ENCODE peak calls at places on chromosomes 5 and 9, in ten cellular contexts. E, C, D, O, R, J, U, K, L and H are unnamed samples. For H3K4me1, the result is how much of the 10 kb centered on the place peaks cover.

GRCh38 chr9:78357165-78357873 is 60.4 kb downstream of the PSAT1 start:
- DNase-seq in K (no peak), R (no peak), J (no peak), O (no peak), E (no peak), D (no peak), U (no peak), L (peak), C (no peak), H (no peak)

GRCh38 chr5:1985781-1986180 is 103.1 kb upstream of the IRX4 start:
- DNase-seq in K (no peak), D (no peak), R (no peak), C (no peak), U (no peak), L (no peak), J (no peak), E (no peak), O (no peak), H (no peak)

GRCh38 chr5:112779531-112779930 is 41.8 kb downstream of the APC start:
- DNase-seq in R (no peak), C (no peak), K (no peak), D (no peak), E (no peak), U (no peak), L (no peak), O (peak), J (no peak), H (no peak)

GRCh38 chr9:93884808-93885207 is 70.3 kb downstream of the BARX1 start:
- DNase-seq in L (no peak), C (no peak), D (no peak), J (no peak), K (no peak), O (no peak), R (no peak), U (no peak), E (no peak), H (no peak)

GRCh38 chr5:16889972-16890519 is 46.0 kb downstream of the MYO10 start:
- DNase-seq in R (no peak), J (no peak), D (no peak), E (peak), C (no peak), O (peak), L (no peak), U (no peak), K (no peak), H (no peak)

GRCh38 chr9:19517202-19517942 is 108.6 kb downstream of the ACER2 start:
- DNase-seq in D (no peak), R (no peak), J (peak), O (no peak), U (no peak), C (no peak), E (no peak), K (no peak), L (peak), H (no peak)

GRCh38 chr9:14358523-14358922 is 44.6 kb upstream of the NFIB start:
- DNase-seq in R (no peak), C (no peak), U (no peak), L (no peak), E (no peak), J (no peak), D (no peak), K (no peak), O (peak), H (no peak)

GRCh38 chr5:150140830-150141229 is 14.8 kb downstream of the PDGFRB start:
- DNase-seq in U (no peak), K (no peak), R (no peak), O (peak), J (no peak), D (no peak), C (peak), E (no peak), L (no peak), H (peak)

GRCh38 chr9:127308559-127309429 is 44.2 kb downstream of the GARNL3 start:
- DNase-seq in L (no peak), R (no peak), K (no peak), J (no peak), E (no peak), C (no peak), D (peak), O (peak), U (no peak), H (no peak)

GRCh38 chr5:1881731-1882336 is 891 bp downstream of the IRX4 start:
- DNase-seq in U (no peak), L (peak), J (no peak), C (no peak), R (peak), K (no peak), D (no peak), E (no peak), O (no peak), H (no peak)

GRCh38 chr5:69083412-69083811 is 10.4 kb upstream of the SLC30A5 start:
- DNase-seq in O (no peak), C (no peak), E (no peak), R (no peak), D (peak), K (peak), L (peak), U (no peak), J (no peak), H (no peak)

GRCh38 chr5:42591026-42591425 is 165.6 kb upstream of the CCDC152 start:
- DNase-seq in J (no peak), K (no peak), D (no peak), R (peak), E (no peak), O (no peak), L (no peak), U (peak), C (peak), H (no peak)

GRCh38 chr5:126808619-126809018 is 31.7 kb downstream of the LMNB1 start:
- DNase-seq in J (peak), U (peak), C (no peak), O (peak), D (peak), K (no peak), L (peak), E (peak), R (no peak), H (no peak)

GRCh38 chr9:12785251-12785880 is 10.5 kb downstream of the LURAP1L start:
- DNase-seq in D (no peak), J (no peak), R (no peak), E (no peak), L (no peak), U (peak), C (no peak), O (peak), K (peak), H (peak)

GRCh38 chr9:99024959-99025358 is 80.0 kb upstream of the TGFBR1 start:
- DNase-seq in U (no peak), J (no peak), R (no peak), L (no peak), O (peak), K (no peak), D (no peak), E (no peak), C (no peak), H (no peak)

GRCh38 chr5:142015781-142016533 is 3.1 kb upstream of the GNPDA1 start:
- DNase-seq in U (peak), C (no peak), R (no peak), K (no peak), O (peak), J (peak), L (no peak), E (peak), D (no peak), H (no peak)

GRCh38 chr9:68704498-68704803 is 589 bp upstream of the PIP5K1B start:
- DNase-seq in D (no peak), E (no peak), U (no peak), O (no peak), K (no peak), C (no peak), J (no peak), L (peak), R (no peak), H (no peak)

GRCh38 chr5:168404366-168404765 is 81.9 kb upstream of the RARS1 start:
- DNase-seq in E (no peak), D (no peak), U (no peak), C (no peak), O (peak), K (no peak), L (no peak), J (no peak), R (no peak), H (no peak)

GRCh38 chr5:132417889-132418432 is 48.5 kb downstream of the SLC22A5 start:
- DNase-seq in E (no peak), C (no peak), R (no peak), K (no peak), U (no peak), O (no peak), J (no peak), D (no peak), L (no peak), H (no peak)

GRCh38 chr9:132090771-132091170 is 11.1 kb upstream of the MED27 start:
- DNase-seq in D (no peak), C (no peak), U (no peak), O (no peak), J (no peak), R (no peak), L (no peak), E (no peak), K (no peak), H (no peak)

GRCh38 chr9:88143944-88144343 is 5.7 kb upstream of the SPATA31C2 start:
- DNase-seq in E (no peak), D (no peak), C (no peak), K (no peak), J (no peak), U (no peak), O (no peak), R (no peak), L (no peak), H (no peak)

GRCh38 chr9:36039696-36040095 is 3.0 kb downstream of the RECK start:
- DNase-seq in U (no peak), D (no peak), R (no peak), K (no peak), E (no peak), J (no peak), L (no peak), C (no peak), O (peak), H (no peak)

GRCh38 chr5:1471997-1472963 is 27.0 kb upstream of the SLC6A3 start:
- DNase-seq in U (no peak), K (no peak), R (peak), C (no peak), E (no peak), L (no peak), O (no peak), D (no peak), J (no peak), H (no peak)

GRCh38 chr5:67693956-67694564 is 497.5 kb upstream of the CD180 start:
- DNase-seq in C (peak), D (no peak), R (peak), U (peak), K (peak), E (no peak), L (no peak), O (no peak), J (no peak), H (peak)

GRCh38 chr5:134769206-134769605 is 10.6 kb downstream of the DDX46 start:
- DNase-seq in U (peak), D (peak), R (no peak), J (no peak), O (peak), K (no peak), C (no peak), L (no peak), E (no peak), H (no peak)

GRCh38 chr9:134167530-134167931 is 3.2 kb upstream of the RNU6ATAC start:
- DNase-seq in U (no peak), O (peak), L (no peak), D (no peak), J (no peak), C (no peak), R (no peak), E (no peak), K (no peak), H (no peak)

DNA sequence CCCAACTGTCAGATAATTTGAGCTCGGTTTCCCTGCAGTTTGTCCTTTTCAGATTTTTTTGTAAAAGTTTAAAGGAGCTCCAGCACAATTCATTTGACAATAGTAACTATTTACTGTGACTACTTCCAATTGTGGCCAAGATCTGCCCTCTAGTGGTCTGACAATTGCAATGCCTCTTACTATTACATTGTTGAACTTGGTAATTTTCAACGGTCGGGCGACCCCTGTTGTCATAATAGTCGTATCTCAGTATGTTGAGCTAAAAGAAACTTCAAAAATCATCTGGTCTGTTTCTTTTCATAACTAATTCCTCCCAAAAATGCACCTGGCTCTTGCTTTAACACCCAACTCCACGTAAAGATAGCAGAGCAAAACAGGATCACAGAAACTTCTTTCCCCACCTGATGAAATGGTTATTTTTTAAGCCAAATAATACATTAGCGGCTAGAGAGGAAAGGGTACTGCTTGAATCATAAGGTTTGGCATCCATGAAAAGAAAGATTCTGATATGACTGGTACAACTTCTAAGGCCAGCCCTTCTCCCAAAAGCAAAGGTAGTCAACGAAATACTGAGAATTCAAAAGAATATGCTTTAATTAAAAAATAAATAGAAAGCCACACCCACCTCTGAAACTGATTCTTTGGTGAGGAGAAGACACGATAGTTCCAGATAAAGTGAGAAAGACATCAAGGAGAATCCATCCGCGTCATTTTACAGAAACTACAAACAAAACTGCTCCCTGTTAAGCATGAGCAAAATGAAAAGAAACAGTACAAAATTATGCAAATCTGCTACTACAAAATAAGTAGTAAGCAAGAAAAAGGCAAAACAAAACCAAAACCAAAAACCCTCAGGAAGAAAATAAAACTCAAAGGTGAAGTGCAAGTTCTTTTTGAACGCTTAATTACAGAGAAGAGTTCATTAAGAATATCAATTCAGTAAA is 76.9 kb upstream of the HTR4 start:
- DNase-seq in D (peak), J (peak), O (peak), L (peak), C (no peak), K (peak), U (peak), R (peak), E (peak), H (peak)
- H3K4me3 ChIP-seq in D (no peak), J (peak), O (no peak), L (no peak), C (peak), K (no peak), U (no peak), R (no peak), E (no peak), H (no peak)

GRCh38 chr5:96664669-96665068 is 2.5 kb downstream of the CAST start:
- DNase-seq in D (peak), O (no peak), J (no peak), R (no peak), U (no peak), C (no peak), K (no peak), E (no peak), L (no peak), H (no peak)

GRCh38 chr5:96669919-96670318 is 7.7 kb downstream of the CAST start:
- DNase-seq in O (no peak), R (no peak), L (no peak), U (no peak), C (no peak), E (no peak), J (no peak), K (no peak), D (no peak), H (no peak)

GRCh38 chr5:96663608-96664007 is 1.4 kb downstream of the CAST start:
- DNase-seq in R (no peak), K (no peak), L (no peak), O (no peak), E (no peak), U (no peak), C (no peak), D (no peak), J (no peak), H (no peak)

GRCh38 chr5:96673127-96673526 is 11.0 kb downstream of the CAST start:
- DNase-seq in E (no peak), U (no peak), C (no peak), K (no peak), R (no peak), J (no peak), O (no peak), D (no peak), L (no peak), H (no peak)

DNA sequence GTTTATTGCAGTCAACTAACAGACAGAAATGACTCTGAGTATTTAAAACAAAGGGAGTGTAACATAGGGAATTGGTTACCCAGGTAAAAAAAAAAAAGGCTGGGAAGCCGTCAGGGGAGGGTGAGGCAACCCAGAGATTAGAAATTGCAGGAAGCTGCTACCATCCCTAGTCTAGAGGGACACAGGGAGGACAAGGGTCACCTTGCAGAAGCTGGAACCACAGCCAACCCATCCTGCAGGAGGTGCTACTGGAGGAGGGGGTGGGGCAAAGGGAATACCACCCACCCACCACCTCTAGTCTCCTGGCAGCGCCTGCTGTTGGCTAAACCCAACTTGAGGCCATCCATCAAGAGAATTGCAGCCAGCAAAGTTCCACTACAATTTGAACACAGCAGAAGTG is 6.5 kb downstream of the CAST start:
- DNase-seq in U (no peak), C (no peak), R (no peak), D (no peak), O (no peak), L (peak), K (peak), E (no peak), J (no peak), H (no peak)
- H3K4me1 ChIP-seq in U (under half), C (under half), R (under half), D (under half), O (under half), L (under half), K (half or more), E (under half), J (under half), H (under half)

DNA sequence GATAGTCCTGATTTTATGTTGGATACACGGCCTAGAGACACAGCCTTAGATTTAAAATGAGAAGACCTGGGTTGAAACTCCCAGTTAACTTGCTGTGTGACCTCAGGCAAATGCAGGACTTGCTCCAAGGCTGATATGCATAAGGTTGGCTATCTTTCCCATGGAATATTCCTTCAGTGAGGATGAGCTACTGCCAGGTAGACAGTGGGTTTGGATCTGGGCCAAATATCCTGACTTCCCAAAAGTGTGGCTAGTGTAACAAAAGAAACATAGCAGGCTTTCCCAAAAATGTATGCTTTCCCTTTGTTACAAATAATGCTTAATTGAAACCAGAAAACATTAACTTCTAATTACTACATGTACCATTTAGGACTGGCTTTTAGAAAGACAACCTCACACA is 697 bp upstream of the XPA start:
- DNase-seq in L (no peak), O (no peak), K (no peak), U (no peak), R (no peak), D (no peak), C (no peak), E (no peak), J (no peak), H (no peak)
- H3K4me3 ChIP-seq in L (peak), O (no peak), K (no peak), U (no peak), R (peak), D (peak), C (peak), E (no peak), J (peak), H (peak)

GRCh38 chr9:95510610-95511231 is 6.0 kb downstream of the PTCH1 start:
- DNase-seq in J (peak), K (peak), L (peak), O (peak), C (peak), R (peak), E (peak), D (peak), U (peak), H (peak)

GRCh38 chr9:95508242-95508967 is 8.4 kb downstream of the PTCH1 start:
- DNase-seq in J (peak), E (peak), R (peak), O (no peak), C (peak), K (no peak), D (no peak), U (peak), L (no peak), H (no peak)

GRCh38 chr9:95509851-95510529 is 6.8 kb downstream of the PTCH1 start:
- DNase-seq in U (peak), J (peak), K (peak), L (no peak), E (peak), D (no peak), R (no peak), C (peak), O (no peak), H (peak)

GRCh38 chr9:95507456-95508241 is 9.1 kb downstream of the PTCH1 start:
- DNase-seq in E (peak), J (peak), K (peak), L (peak), O (peak), C (peak), R (peak), U (peak), D (peak), H (peak)

GRCh38 chr9:95508968-95509850 is 7.6 kb downstream of the PTCH1 start:
- DNase-seq in K (peak), J (peak), E (peak), O (peak), C (peak), D (peak), R (peak), L (peak), U (peak), H (peak)
- H3K4me1 ChIP-seq in K (under half), J (under half), E (under half), O (under half), C (under half), D (under half), R (under half), L (under half), U (under half), H (under half)

GRCh38 chr9:6931913-6932312 is 174.1 kb downstream of the KDM4C start:
- DNase-seq in C (no peak), D (peak), L (no peak), U (peak), J (no peak), R (peak), O (peak), K (peak), E (no peak), H (no peak)
- H3K4me3 ChIP-seq in C (no peak), D (no peak), L (no peak), U (no peak), J (no peak), R (no peak), O (no peak), K (no peak), E (no peak), H (no peak)

DNA sequence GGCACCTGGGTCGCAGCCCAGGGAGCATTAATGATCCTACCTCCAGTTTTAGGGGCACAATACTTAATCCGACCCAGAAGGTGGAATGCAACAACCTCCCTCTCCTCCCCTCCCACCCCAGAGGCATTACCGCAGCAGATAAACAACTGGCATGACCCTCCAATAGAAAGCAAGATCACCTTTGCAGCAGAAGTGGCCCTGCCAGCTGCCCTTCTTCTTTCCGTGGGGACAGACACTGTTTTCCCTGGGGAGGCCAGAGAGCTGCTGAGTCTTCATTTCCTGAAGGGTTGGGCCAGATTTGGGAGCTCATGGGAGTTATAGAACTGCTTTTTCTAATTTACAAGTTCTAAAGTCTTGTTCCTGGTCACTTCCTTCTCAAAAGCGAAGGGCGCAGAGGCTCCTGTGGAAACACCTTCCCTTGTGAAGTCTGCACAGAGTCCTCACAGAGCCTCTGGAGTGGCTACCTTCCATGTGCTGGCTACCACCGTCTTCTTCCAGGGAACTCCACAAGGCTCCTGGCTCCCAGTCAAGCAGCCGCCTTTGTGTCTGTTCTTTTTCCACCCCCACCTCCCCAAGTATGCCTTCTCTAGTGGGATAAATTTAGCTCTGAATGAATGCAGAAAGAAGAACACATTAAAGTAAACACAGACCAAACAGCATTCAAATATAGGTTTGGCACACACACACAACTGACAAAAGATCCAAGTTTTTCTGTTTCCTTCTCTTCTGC is 8.0 kb upstream of the PALM2AKAP2 start:
- DNase-seq in J (no peak), L (no peak), D (no peak), E (no peak), C (peak), O (peak), U (no peak), K (no peak), R (no peak), H (no peak)
- H3K4me1 ChIP-seq in J (under half), L (under half), D (under half), E (under half), C (under half), O (under half), U (under half), K (under half), R (under half), H (under half)